ENCODE peak calls at places on chromosomes 4 and X, in four cellular contexts. Q is IMR-90; M is SJSA1; A is CD8-positive, alpha-beta T cell. L is an unnamed sample. For H3K27me3, the result is how much of the 10 kb centered on the place peaks cover.

GRCh38 chr4:25925486-25926201 is 11.6 kb downstream of the SMIM20 start:
- DNase-seq in M (no peak), A (no peak), Q (peak), L (no peak)

GRCh38 chr4:115866364-115866896 is 753.0 kb upstream of the NDST4 start:
- DNase-seq in A (no peak), Q (no peak), M (no peak), L (no peak)

GRCh38 chrX:81564851-81565250 is 362.9 kb downstream of the SH3BGRL start:
- DNase-seq in Q (no peak), A (no peak), M (no peak), L (no peak)

GRCh38 chr4:45063701-45064100 is 337.3 kb upstream of the GNPDA2 start:
- DNase-seq in M (no peak), A (no peak), Q (no peak), L (no peak)

GRCh38 chr4:121801715-121802075 is 572 bp downstream of the EXOSC9 start:
- DNase-seq in Q (no peak), A (no peak), M (no peak), L (no peak)

GRCh38 chr4:121784975-121785374 is 16.1 kb upstream of the EXOSC9 start:
- DNase-seq in A (no peak), Q (peak), M (peak), L (no peak)

GRCh38 chr4:52744588-52744987 is 6.6 kb downstream of the ERVMER34-1 start:
- DNase-seq in M (no peak), A (no peak), Q (no peak), L (no peak)

GRCh38 chrX:132071260-132071659 is 48.2 kb downstream of the STK26 start:
- DNase-seq in Q (no peak), M (no peak), A (no peak), L (no peak)

GRCh38 chr4:17132226-17132625 is 233.8 kb upstream of the LDB2 start:
- DNase-seq in Q (no peak), M (no peak), A (no peak), L (no peak)

GRCh38 chrX:82676386-82676785 is 831.7 kb upstream of the POU3F4 start:
- DNase-seq in M (no peak), Q (no peak), A (no peak), L (no peak)

GRCh38 chr4:2886161-2886560 is 42.5 kb downstream of the ADD1 start:
- DNase-seq in M (no peak), A (no peak), Q (no peak), L (no peak)

GRCh38 chr4:84940960-84941359 is 25.5 kb downstream of the WDFY3 start:
- DNase-seq in Q (no peak), M (no peak), A (no peak), L (no peak)

GRCh38 chr4:112655270-112655669 is 18.3 kb downstream of the LARP7 start:
- DNase-seq in Q (no peak), M (no peak), A (no peak), L (no peak)

DNA sequence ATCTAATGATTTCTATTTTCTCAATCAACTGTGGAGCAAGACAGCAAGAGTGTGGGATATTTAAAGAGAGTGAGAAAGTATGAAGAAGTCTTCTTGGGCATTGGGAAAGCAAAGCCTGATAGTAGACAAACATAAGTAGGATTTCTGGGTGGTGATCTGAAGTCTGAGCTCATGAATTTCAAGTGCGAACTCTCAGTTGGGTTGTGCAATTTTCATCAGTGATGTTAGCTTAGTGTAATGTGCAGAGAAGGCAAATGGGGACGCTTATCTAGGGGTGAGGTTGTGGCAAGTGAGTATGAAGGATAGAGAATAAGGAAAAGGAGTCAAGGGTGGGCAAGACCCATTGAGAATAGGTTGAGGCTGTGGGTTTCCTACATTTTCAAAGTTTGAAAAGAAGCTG is 23.7 kb downstream of the VGLL1 start:
- DNase-seq in Q (no peak), A (no peak), M (no peak), L (no peak)
- H3K27me3 ChIP-seq in Q (under half), A (under half), M (under half), L (under half)

GRCh38 chrX:18898517-18898916 is 85.4 kb downstream of the PHKA2 start:
- DNase-seq in M (no peak), A (no peak), Q (no peak), L (no peak)
- H3K27me3 ChIP-seq in M (under half), A (under half), Q (under half), L (under half)

DNA sequence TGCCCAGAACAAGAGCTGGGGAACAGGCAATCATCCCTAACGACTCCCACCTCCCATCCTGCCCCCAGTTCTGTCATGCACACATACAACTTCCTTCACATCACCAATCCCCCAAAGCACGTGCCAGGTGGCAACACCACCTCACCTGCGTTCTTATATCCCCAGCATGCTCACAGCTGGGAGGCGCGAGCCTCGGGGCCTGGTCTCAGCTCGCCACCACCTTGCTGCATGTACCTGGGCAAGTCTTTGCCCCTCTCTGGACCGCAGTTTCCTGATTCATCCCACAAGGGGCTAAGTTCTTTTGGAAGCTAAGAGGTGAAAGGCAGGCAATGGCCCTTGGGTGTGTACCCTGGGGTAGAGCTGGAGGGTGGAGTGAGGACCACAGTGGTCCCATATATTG is 119.2 kb upstream of the PJA1 start:
- DNase-seq in M (no peak), Q (no peak), A (no peak), L (no peak)
- H3K27me3 ChIP-seq in M (under half), Q (under half), A (under half), L (under half)

GRCh38 chrX:19721726-19722370 is 165.6 kb downstream of the SH3KBP1 start:
- DNase-seq in A (no peak), Q (no peak), M (no peak), L (no peak)

GRCh38 chrX:19715711-19716638 is 171.4 kb downstream of the SH3KBP1 start:
- DNase-seq in A (no peak), Q (no peak), M (no peak), L (no peak)
- H3K27me3 ChIP-seq in A (under half), Q (under half), M (under half), L (under half)